ENCODE peak calls at places on chromosomes 4 and X, in ten cellular contexts. L, F, M, D, A, I, Y, E, Z and W are unnamed samples.

GRCh38 chr4:98996056-98996941 is 778 bp downstream of the METAP1 start:
- DNase-seq in Y (peak), M (no peak), D (peak), F (peak), A (peak), E (peak), Z (peak), I (no peak), L (no peak), W (no peak)

GRCh38 chr4:7050481-7051143 is 7.4 kb downstream of the TADA2B start:
- DNase-seq in I (no peak), A (no peak), Z (no peak), M (no peak), L (no peak), D (no peak), E (no peak), Y (no peak), F (no peak), W (no peak)

GRCh38 chr4:80336582-80336981 is 1.1 kb downstream of the CFAP299 start:
- DNase-seq in I (peak), D (peak), M (no peak), Y (peak), A (no peak), F (peak), E (peak), Z (peak), L (no peak), W (no peak)

GRCh38 chr4:147303506-147303905 is 177.4 kb upstream of the EDNRA start:
- DNase-seq in M (no peak), E (no peak), A (no peak), F (no peak), Z (no peak), Y (no peak), I (no peak), D (no peak), L (no peak), W (no peak)

GRCh38 chr4:100017627-100018310 is 67.7 kb upstream of the H2AZ1 start:
- DNase-seq in Z (peak), I (no peak), E (no peak), A (no peak), M (no peak), L (no peak), D (peak), Y (no peak), F (no peak), W (no peak)

GRCh38 chr4:2047031-2047660 is 12.0 kb upstream of the NAT8L start:
- DNase-seq in D (no peak), Y (no peak), Z (no peak), L (no peak), E (no peak), I (no peak), M (peak), F (no peak), A (no peak), W (no peak)

GRCh38 chr4:109419679-109420078 is 13.9 kb upstream of the SEC24B start:
- DNase-seq in Z (no peak), E (no peak), I (no peak), M (no peak), A (no peak), L (no peak), Y (no peak), F (no peak), D (no peak), W (no peak)

GRCh38 chr4:180058731-180059215 is 2184.4 kb upstream of the TENM3 start:
- DNase-seq in L (no peak), I (peak), M (peak), Y (peak), A (no peak), F (peak), Z (peak), D (peak), E (peak), W (no peak)

GRCh38 chr4:186557486-186557885 is 2.1 kb upstream of the MTNR1A start:
- DNase-seq in E (no peak), D (peak), F (no peak), I (no peak), A (peak), Y (no peak), M (no peak), Z (no peak), L (no peak), W (no peak)

GRCh38 chr4:22235798-22236197 is 280.1 kb downstream of the ADGRA3 start:
- DNase-seq in I (no peak), M (no peak), Y (no peak), A (no peak), E (no peak), Z (no peak), F (no peak), L (no peak), D (no peak), W (no peak)

GRCh38 chr4:15100994-15101695 is 98.9 kb downstream of the CPEB2 start:
- DNase-seq in Z (no peak), Y (no peak), D (no peak), E (no peak), L (no peak), A (peak), I (no peak), F (no peak), M (no peak), W (no peak)

GRCh38 chr4:75722417-75722816 is 2.0 kb upstream of the USO1 start:
- DNase-seq in L (no peak), D (no peak), I (no peak), A (no peak), Z (no peak), F (no peak), Y (no peak), E (no peak), M (no peak), W (no peak)

GRCh38 chrX:143781103-143781502 is 60.6 kb upstream of the SPANXN2 start:
- DNase-seq in I (no peak), Z (no peak), F (no peak), A (no peak), M (no peak), L (no peak), Y (no peak), D (peak), E (no peak), W (no peak)

GRCh38 chr4:23333556-23333945 is 556.3 kb downstream of the PPARGC1A start:
- DNase-seq in F (no peak), I (no peak), M (no peak), A (no peak), E (peak), Y (no peak), L (peak), D (peak), Z (peak), W (no peak)

GRCh38 chrX:1564750-1565683 is 26.4 kb upstream of the AKAP17A start:
- DNase-seq in E (no peak), I (peak), D (no peak), A (no peak), Y (no peak), Z (no peak), F (no peak), L (no peak), M (no peak), W (no peak)

GRCh38 chr4:8029689-8030088 is 90.0 kb upstream of the AFAP1 start:
- DNase-seq in A (no peak), M (no peak), D (peak), Y (no peak), F (peak), L (no peak), Z (no peak), I (no peak), E (no peak), W (no peak)

GRCh38 chr4:77193511-77194236 is 36.7 kb downstream of the CCNG2 start:
- DNase-seq in M (no peak), A (no peak), L (peak), Y (peak), Z (no peak), D (no peak), F (no peak), I (no peak), E (no peak), W (peak)